ENCODE peak calls at places on chromosome 3, in eight cellular contexts. M, D, O, Z, R, I, E and G are unnamed samples.

GRCh38 chr3:177777699-177778098 is 580.4 kb upstream of the TBL1XR1 start:
- DNase-seq in M (peak; percentile 51), D (no peak), O (peak; percentile 67), Z (peak; percentile 68), R (peak; percentile 50), I (peak; percentile 70), E (peak; percentile 31), G (peak; percentile 79)

GRCh38 chr3:30289324-30289723 is 317.1 kb upstream of the TGFBR2 start:
- DNase-seq in M (no peak), D (no peak), O (peak; percentile 10), Z (no peak), R (no peak), I (peak; percentile 69), E (peak; percentile 71), G (peak; percentile 44)

GRCh38 chr3:61617041-61617440 is 55.7 kb downstream of the PTPRG start:
- DNase-seq in M (no peak), D (no peak), O (no peak), Z (no peak), R (no peak), I (no peak), E (no peak), G (no peak)

GRCh38 chr3:15113468-15113867 is 14.5 kb upstream of the RBSN start:
- DNase-seq in M (no peak), D (no peak), O (no peak), Z (no peak), R (no peak), I (no peak), E (no peak), G (no peak)

GRCh38 chr3:111592941-111593340 is 2.2 kb downstream of the ZBED2 start:
- DNase-seq in M (no peak), D (no peak), O (no peak), Z (no peak), R (no peak), I (no peak), E (no peak), G (peak; percentile 32)

GRCh38 chr3:35671483-35671882 is 32.2 kb downstream of the ARPP21 start:
- DNase-seq in M (no peak), D (no peak), O (no peak), Z (no peak), R (no peak), I (no peak), E (no peak), G (no peak)

GRCh38 chr3:17602126-17602525 is 140.3 kb downstream of the TBC1D5 start:
- DNase-seq in M (peak; percentile 53), D (no peak), O (no peak), Z (peak; percentile 59), R (no peak), I (peak; percentile 83), E (peak; percentile 14), G (peak; percentile 84)

GRCh38 chr3:113560265-113560664 is 27.9 kb downstream of the SIDT1 start:
- DNase-seq in M (no peak), D (no peak), O (no peak), Z (no peak), R (no peak), I (no peak), E (peak; percentile 53), G (no peak)

GRCh38 chr3:119831941-119832371 is 50.1 kb downstream of the NR1I2 start:
- DNase-seq in M (peak; percentile 86), D (peak; percentile 16), O (no peak), Z (peak; percentile 39), R (no peak), I (no peak), E (no peak), G (no peak)

GRCh38 chr3:117669761-117670160 is 960.2 kb downstream of the TUSC7 start:
- DNase-seq in M (no peak), D (no peak), O (no peak), Z (no peak), R (no peak), I (no peak), E (no peak), G (peak; percentile 8)

GRCh38 chr3:132435911-132436425 is 18.7 kb downstream of the DNAJC13 start:
- DNase-seq in M (no peak), D (no peak), O (peak; percentile 54), Z (no peak), R (no peak), I (no peak), E (no peak), G (no peak)

GRCh38 chr3:64213224-64213893 is 11.9 kb downstream of the PRICKLE2 start:
- DNase-seq in M (no peak), D (no peak), O (no peak), Z (no peak), R (no peak), I (no peak), E (no peak), G (no peak)

GRCh38 chr3:171838218-171838720 is 4.9 kb upstream of the TMEM212 start:
- DNase-seq in M (peak; percentile 91), D (no peak), O (peak; percentile 83), Z (peak; percentile 23), R (no peak), I (no peak), E (peak; percentile 62), G (no peak)

GRCh38 chr3:126544596-126545281 is 14.0 kb downstream of the C3orf22 start:
- DNase-seq in M (no peak), D (no peak), O (no peak), Z (no peak), R (no peak), I (no peak), E (no peak), G (no peak)

GRCh38 chr3:36993326-36994283 is at the start of gene MLH1:
- DNase-seq in M (peak; percentile 100), D (peak; percentile 100), O (peak; percentile 100), Z (peak; percentile 100), R (peak; percentile 99), I (peak; percentile 100), E (peak; percentile 100), G (peak; percentile 90)

GRCh38 chr3:94099311-94099710 is 36.5 kb downstream of the NSUN3 start:
- DNase-seq in M (no peak), D (no peak), O (no peak), Z (no peak), R (no peak), I (no peak), E (no peak), G (no peak)

GRCh38 chr3:94101860-94102259 is 39.0 kb downstream of the NSUN3 start:
- DNase-seq in M (no peak), D (no peak), O (peak; percentile 15), Z (no peak), R (no peak), I (peak; percentile 44), E (peak; percentile 18), G (peak; percentile 17)

DNA sequence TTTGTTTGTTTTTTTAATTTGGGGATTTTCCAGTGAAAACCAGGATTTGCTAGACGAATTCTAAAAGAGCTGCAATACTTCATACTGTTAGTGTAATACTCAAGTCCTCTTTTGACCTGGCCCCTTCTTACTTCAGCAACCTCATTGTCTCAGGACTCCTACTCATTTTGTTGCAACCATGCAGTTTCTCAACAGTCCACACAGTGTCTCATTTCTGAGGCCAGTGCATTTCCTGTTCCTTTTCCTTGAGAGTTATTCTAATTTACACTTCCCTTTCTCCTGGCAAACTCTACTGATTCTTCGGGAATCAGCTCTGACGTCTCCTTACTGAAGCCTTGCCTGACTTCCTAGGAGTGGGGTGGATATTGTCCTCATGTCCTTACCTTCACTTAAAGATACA is 35.6 kb downstream of the NSUN3 start:
- DNase-seq in M (no peak), D (no peak), O (no peak), Z (no peak), R (no peak), I (peak; percentile 37), E (no peak), G (peak; percentile 38)
- TF ChIP-seq CTCF in M (peak; percentile 22), D (no peak), O (no peak), Z (no peak), R (no peak), I (no peak), E (no peak), G (no peak)

GRCh38 chr3:43522702-43523362 is 99.0 kb downstream of the ANO10 start:
- DNase-seq in M (no peak), D (no peak), O (peak; percentile 43), Z (peak; percentile 5), R (peak; percentile 28), I (peak; percentile 38), E (peak; percentile 1), G (peak; percentile 5)

GRCh38 chr3:43525941-43526607 is 95.7 kb downstream of the ANO10 start:
- DNase-seq in M (no peak), D (no peak), O (peak; percentile 61), Z (no peak), R (no peak), I (no peak), E (no peak), G (peak; percentile 30)

GRCh38 chr3:43526956-43527355 is 94.9 kb downstream of the ANO10 start:
- DNase-seq in M (no peak), D (no peak), O (peak; percentile 75), Z (no peak), R (no peak), I (no peak), E (no peak), G (no peak)

GRCh38 chr3:43523454-43524053 is 98.3 kb downstream of the ANO10 start:
- DNase-seq in M (peak; percentile 28), D (no peak), O (no peak), Z (peak; percentile 60), R (peak; percentile 19), I (peak; percentile 52), E (no peak), G (peak; percentile 42)

DNA sequence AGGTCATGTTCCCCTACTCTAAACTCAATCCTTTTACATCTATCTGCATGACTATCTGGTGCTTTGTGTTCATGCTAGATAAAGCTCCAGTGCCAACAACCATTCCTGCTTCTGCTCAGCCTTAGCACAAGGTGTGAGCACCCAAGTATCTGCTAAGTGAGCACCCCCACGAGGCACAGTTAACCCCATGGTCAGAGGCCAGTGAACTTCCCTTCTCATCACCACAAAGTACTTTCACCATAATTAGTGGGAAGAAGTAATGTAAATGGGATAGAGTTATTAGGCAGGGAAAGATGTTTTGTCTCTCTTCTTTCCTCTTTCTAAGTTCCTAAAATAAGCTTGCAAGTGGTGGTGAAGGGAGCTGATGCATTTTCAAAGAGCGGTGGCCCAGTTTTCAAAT is 96.4 kb downstream of the ANO10 start:
- DNase-seq in M (no peak), D (no peak), O (no peak), Z (no peak), R (no peak), I (no peak), E (no peak), G (no peak)
- H3K4me3 ChIP-seq in M (no peak overlapping the region), D (no peak overlapping the region), O (no peak overlapping the region), Z (no peak overlapping the region), R (no peak overlapping the region), I (no peak overlapping the region), E (no peak overlapping the region), G (no peak overlapping the region)

GRCh38 chr3:129003578-129004112 is 2.5 kb downstream of the EFCC1 start:
- DNase-seq in M (no peak), D (no peak), O (no peak), Z (peak; percentile 48), R (no peak), I (peak; percentile 36), E (peak; percentile 40), G (peak; percentile 83)
- TF ChIP-seq CTCF in M (no peak), D (no peak), O (no peak), Z (no peak), R (no peak), I (peak; percentile 54), E (no peak), G (no peak)

DNA sequence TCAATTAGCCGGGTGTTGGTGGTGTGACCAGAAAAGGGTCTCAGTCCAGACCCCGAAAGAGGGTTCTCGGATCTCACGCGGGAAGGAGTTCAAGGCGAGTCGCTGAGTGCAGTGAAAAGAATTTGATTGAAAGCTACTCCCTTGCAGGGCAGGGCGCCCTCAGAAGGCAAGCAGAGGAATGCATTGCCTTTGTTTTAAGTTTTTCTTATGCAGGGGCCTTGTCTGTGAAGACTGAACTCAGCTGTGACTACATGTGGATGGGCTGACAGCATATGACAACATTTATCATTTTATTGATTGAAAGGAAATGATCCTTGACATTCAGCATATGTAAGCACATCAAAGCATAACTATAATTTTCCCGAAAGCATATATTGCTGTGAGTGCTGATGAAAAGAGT is 11.8 kb downstream of the CPN2 start:
- DNase-seq in M (no peak), D (no peak), O (no peak), Z (no peak), R (no peak), I (no peak), E (no peak), G (no peak)
- H3K4me3 ChIP-seq in M (no peak overlapping the region), D (no peak overlapping the region), O (no peak overlapping the region), Z (no peak overlapping the region), R (no peak overlapping the region), I (no peak overlapping the region), E (no peak overlapping the region), G (no peak overlapping the region)